ENCODE peak calls at places on chromosomes 16 and 17, in six cellular contexts. T, J, D, P, K and B are unnamed samples.

GRCh38 chr17:55825213-55825612 is 74.4 kb downstream of the PCTP start:
- DNase-seq in T (no peak), K (peak; percentile 38), J (peak; percentile 10), P (peak; percentile 10), D (no peak), B (no peak)

GRCh38 chr17:6930754-6931153 is 65.1 kb upstream of the ALOX12 start:
- DNase-seq in D (no peak), J (no peak), P (no peak), K (no peak), T (no peak), B (no peak)

GRCh38 chr17:45135978-45136791 is 698 bp downstream of the ACBD4 start:
- DNase-seq in T (peak; percentile 31), K (no peak), D (no peak), P (no peak), J (no peak), B (no peak)

GRCh38 chr16:13940397-13940933 is 20.5 kb downstream of the ERCC4 start:
- DNase-seq in T (peak; percentile 24), D (no peak), K (no peak), J (no peak), P (peak; percentile 41), B (no peak)

GRCh38 chr16:85148959-85149358 is 36.7 kb upstream of the CIBAR2 start:
- DNase-seq in T (no peak), J (peak; percentile 56), P (no peak), D (no peak), K (no peak), B (no peak)

GRCh38 chr16:29926675-29927522 is 873 bp upstream of the KCTD13 start:
- DNase-seq in T (peak; percentile 47), P (peak; percentile 35), K (peak; percentile 31), D (peak; percentile 23), J (peak; percentile 25), B (no peak)

GRCh38 chr16:3188925-3189825 is 1.2 kb downstream of the OR1F1 start:
- DNase-seq in D (peak; percentile 59), T (peak; percentile 76), J (peak; percentile 91), K (peak; percentile 74), P (peak; percentile 60), B (no peak)

GRCh38 chr17:5399767-5400166 is 19.7 kb downstream of the NUP88 start:
- DNase-seq in K (no peak), J (peak; percentile 49), T (no peak), P (no peak), D (peak; percentile 17), B (no peak)

GRCh38 chr17:18859256-18859655 is 1.3 kb downstream of the PRPSAP2 start:
- DNase-seq in D (peak; percentile 73), P (peak; percentile 28), T (peak; percentile 28), K (peak; percentile 30), J (no peak), B (no peak)

GRCh38 chr16:83199012-83199411 is 572.2 kb downstream of the CDH13 start:
- DNase-seq in T (no peak), K (no peak), J (no peak), P (no peak), D (no peak), B (no peak)
- TF ChIP-seq SMC3 in T (no peak), K (no peak), J (no peak), P (no peak), D (no peak), B (no peak)

GRCh38 chr17:29112780-29113295 is 67.4 kb downstream of the MYO18A start:
- DNase-seq in J (no peak), P (no peak), D (no peak), T (no peak), K (no peak), B (no peak)

GRCh38 chr17:29110372-29110757 is 67.4 kb downstream of the PIPOX start:
- DNase-seq in K (no peak), J (no peak), D (no peak), T (no peak), P (no peak), B (no peak)

GRCh38 chr17:29114141-29114540 is 66.1 kb downstream of the MYO18A start:
- DNase-seq in D (no peak), K (no peak), J (no peak), T (no peak), P (no peak), B (no peak)

GRCh38 chr17:29113334-29113733 is 66.9 kb downstream of the MYO18A start:
- DNase-seq in J (no peak), T (no peak), P (no peak), K (no peak), D (no peak), B (no peak)

DNA sequence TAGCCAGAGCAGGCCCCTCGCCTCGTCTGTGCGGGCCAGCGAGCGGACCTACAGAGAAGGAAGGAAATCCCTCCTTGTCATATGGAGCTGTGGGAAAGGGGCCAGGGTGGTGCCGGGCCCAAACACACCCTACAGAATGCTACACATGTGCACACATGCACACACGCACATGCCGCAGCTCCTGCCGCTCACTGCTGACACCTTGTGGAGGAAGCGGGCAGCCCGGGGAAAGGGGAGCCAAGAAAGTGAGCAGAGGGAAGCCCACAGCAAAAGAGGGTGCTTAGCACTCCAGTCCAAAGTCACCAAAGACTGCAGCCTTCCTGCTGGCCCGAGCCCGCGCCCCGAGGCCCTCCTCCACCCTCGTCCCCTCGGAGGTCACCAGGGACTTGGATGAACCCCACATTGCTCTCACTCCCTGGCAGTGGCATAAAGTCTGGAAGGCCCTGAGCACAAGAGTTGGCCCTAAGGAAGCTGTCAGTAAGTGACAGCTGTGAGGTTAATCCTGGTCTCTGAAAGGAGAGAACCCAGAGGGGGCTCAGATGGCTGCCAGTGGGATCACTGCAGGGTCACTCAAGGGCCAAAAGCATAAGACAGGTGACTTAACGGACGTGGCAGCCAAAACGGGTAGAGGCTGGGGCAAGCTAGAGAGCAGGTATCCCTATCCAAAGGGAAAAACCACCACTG is 68.2 kb downstream of the MYO18A start:
- DNase-seq in J (peak; percentile 65), T (peak; percentile 82), K (peak; percentile 65), D (peak; percentile 55), P (peak; percentile 41), B (no peak)
- TF ChIP-seq SMC3 in J (peak; percentile 96), T (peak; percentile 97), K (peak; percentile 92), D (peak; percentile 92), P (peak; percentile 56), B (peak; percentile 89)

GRCh38 chr17:48543854-48544355 is 1.0 kb downstream of the HOXB2 start:
- DNase-seq in T (no peak), P (no peak), J (no peak), K (peak; percentile 65), D (no peak), B (no peak)

GRCh38 chr17:48542956-48543853 is 1.7 kb downstream of the HOXB2 start:
- DNase-seq in J (peak; percentile 75), P (no peak), T (peak; percentile 66), K (no peak), D (peak; percentile 67), B (no peak)

GRCh38 chr17:48541574-48542113 is 3.3 kb downstream of the HOXB2 start:
- DNase-seq in T (peak; percentile 44), P (no peak), K (peak; percentile 75), J (no peak), D (peak; percentile 69), B (no peak)

GRCh38 chr17:48541036-48541573 is 3.8 kb downstream of the HOXB2 start:
- DNase-seq in D (peak; percentile 32), T (no peak), J (no peak), K (no peak), P (no peak), B (no peak)

GRCh38 chr17:48542114-48542955 is 2.6 kb downstream of the HOXB2 start:
- DNase-seq in D (peak; percentile 34), T (no peak), K (no peak), P (no peak), J (no peak), B (no peak)
- TF ChIP-seq SMC3 in D (no peak), T (no peak), K (no peak), P (no peak), J (no peak), B (no peak)

GRCh38 chr17:38885044-38885727 is 15.3 kb downstream of the LASP1 start:
- DNase-seq in J (no peak), D (no peak), T (no peak), P (peak; percentile 52), K (no peak), B (no peak)
- TF ChIP-seq SMC3 in J (no peak), D (no peak), T (no peak), P (no peak), K (no peak), B (no peak)

GRCh38 chr17:37737971-37738370 is 6.9 kb downstream of the HNF1B start:
- DNase-seq in K (no peak), J (no peak), T (no peak), D (peak; percentile 61), P (no peak), B (no peak)
- TF ChIP-seq SMC3 in K (no peak), J (no peak), T (no peak), D (no peak), P (no peak), B (no peak)

GRCh38 chr17:41013181-41013580 is 4.3 kb upstream of the KRTAP3-1 start:
- DNase-seq in P (no peak), J (no peak), T (no peak), K (no peak), D (no peak), B (no peak)
- TF ChIP-seq SMC3 in P (no peak), J (no peak), T (no peak), K (no peak), D (no peak), B (no peak)

DNA sequence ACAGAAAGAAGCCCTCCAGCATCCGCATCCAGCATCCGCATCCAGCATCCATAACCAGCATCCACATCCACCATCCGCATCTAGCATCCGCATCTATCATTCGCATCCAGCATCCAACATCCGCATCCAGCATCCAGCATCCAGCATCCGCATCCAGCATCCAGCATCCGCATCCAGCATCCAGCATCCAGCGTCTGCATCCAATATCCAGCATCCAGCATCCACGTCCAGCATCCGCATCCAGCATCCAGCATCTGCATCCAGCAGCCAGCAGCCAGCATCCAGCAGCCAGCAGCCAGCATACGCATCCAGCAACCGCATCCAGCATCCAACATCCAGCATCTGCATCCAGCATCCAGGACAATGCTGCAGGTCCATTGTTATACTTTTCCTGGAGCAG is 671.0 kb upstream of the C16orf82 start:
- DNase-seq in P (no peak), K (no peak), J (no peak), D (no peak), T (no peak), B (no peak)
- TF ChIP-seq SMC3 in P (no peak), K (no peak), J (no peak), D (no peak), T (no peak), B (no peak)

GRCh38 chr17:67733371-67733770 is 15.6 kb downstream of the NOL11 start:
- DNase-seq in D (no peak), K (no peak), P (no peak), J (no peak), T (no peak), B (no peak)
- TF ChIP-seq SMC3 in D (no peak), K (no peak), P (no peak), J (no peak), T (no peak), B (no peak)